ENCODE peak calls at places on chromosomes 3 and 15, in five cellular contexts. One of them, this sample, is unnamed.

GRCh38 chr3:13113346-13114335 is 40.4 kb upstream of the IQSEC1 start:
- DNase-seq in HepG2: no peak
- DNase-seq in K562: no peak
- DNase-seq in tibial nerve: peak
- DNase-seq in A549: no peak
- DNase-seq in this sample: no peak

GRCh38 chr15:51936119-51936478 is 35.5 kb downstream of the LEO1 start:
- DNase-seq in HepG2: no peak
- DNase-seq in K562: no peak
- DNase-seq in tibial nerve: no peak
- DNase-seq in A549: no peak
- DNase-seq in this sample: no peak

GRCh38 chr3:33006571-33007286 is 55.3 kb downstream of the CCR4 start:
- DNase-seq in HepG2: no peak
- DNase-seq in K562: no peak
- DNase-seq in tibial nerve: no peak
- DNase-seq in A549: no peak
- DNase-seq in this sample: no peak

GRCh38 chr3:56894912-56895431 is 93.2 kb upstream of the ARHGEF3 start:
- DNase-seq in HepG2: no peak
- DNase-seq in K562: no peak
- DNase-seq in tibial nerve: no peak
- DNase-seq in A549: no peak
- DNase-seq in this sample: no peak

GRCh38 chr3:185207931-185208746 is 45.7 kb downstream of the EHHADH start:
- DNase-seq in HepG2: no peak
- DNase-seq in K562: no peak
- DNase-seq in tibial nerve: no peak
- DNase-seq in A549: no peak
- DNase-seq in this sample: no peak

GRCh38 chr15:45402955-45403892 is 24.9 kb upstream of the GATM start:
- DNase-seq in HepG2: no peak
- DNase-seq in K562: peak
- DNase-seq in tibial nerve: no peak
- DNase-seq in A549: peak
- DNase-seq in this sample: peak

GRCh38 chr3:165830746-165831145 is 6.5 kb downstream of the BCHE start:
- DNase-seq in HepG2: no peak
- DNase-seq in K562: no peak
- DNase-seq in tibial nerve: no peak
- DNase-seq in A549: no peak
- DNase-seq in this sample: no peak

GRCh38 chr15:57551717-57552677 is 39.7 kb upstream of the MYZAP start:
- DNase-seq in HepG2: peak
- DNase-seq in K562: no peak
- DNase-seq in tibial nerve: no peak
- DNase-seq in A549: peak
- DNase-seq in this sample: peak

GRCh38 chr3:40845447-40845846 is 320.7 kb downstream of the ZNF621 start:
- DNase-seq in HepG2: no peak
- DNase-seq in K562: no peak
- DNase-seq in tibial nerve: no peak
- DNase-seq in A549: no peak
- DNase-seq in this sample: no peak

GRCh38 chr3:141393151-141394076 is 25.1 kb downstream of the ZBTB38 start:
- DNase-seq in HepG2: no peak
- DNase-seq in K562: no peak
- DNase-seq in tibial nerve: no peak
- DNase-seq in A549: no peak
- DNase-seq in this sample: no peak

GRCh38 chr15:76517910-76518309 is 181.3 kb downstream of the ISL2 start:
- DNase-seq in HepG2: no peak
- DNase-seq in K562: no peak
- DNase-seq in tibial nerve: no peak
- DNase-seq in A549: no peak
- DNase-seq in this sample: no peak

GRCh38 chr3:28978092-28978491 is 302.8 kb upstream of the RBMS3 start:
- DNase-seq in HepG2: no peak
- DNase-seq in K562: no peak
- DNase-seq in tibial nerve: no peak
- DNase-seq in A549: no peak
- DNase-seq in this sample: no peak
- H3K27ac ChIP-seq in HepG2: no peak
- H3K27ac ChIP-seq in K562: no peak
- H3K27ac ChIP-seq in tibial nerve: no peak
- H3K27ac ChIP-seq in A549: no peak
- H3K27ac ChIP-seq in this sample: no peak

GRCh38 chr3:30167511-30168135 is 438.8 kb upstream of the TGFBR2 start:
- DNase-seq in HepG2: no peak
- DNase-seq in K562: no peak
- DNase-seq in tibial nerve: no peak
- DNase-seq in A549: no peak
- DNase-seq in this sample: no peak
- TF ChIP-seq EP300 in HepG2: no peak
- TF ChIP-seq EP300 in K562: no peak
- TF ChIP-seq EP300 in tibial nerve: peak
- TF ChIP-seq EP300 in A549: no peak
- TF ChIP-seq EP300 in this sample: no peak

DNA sequence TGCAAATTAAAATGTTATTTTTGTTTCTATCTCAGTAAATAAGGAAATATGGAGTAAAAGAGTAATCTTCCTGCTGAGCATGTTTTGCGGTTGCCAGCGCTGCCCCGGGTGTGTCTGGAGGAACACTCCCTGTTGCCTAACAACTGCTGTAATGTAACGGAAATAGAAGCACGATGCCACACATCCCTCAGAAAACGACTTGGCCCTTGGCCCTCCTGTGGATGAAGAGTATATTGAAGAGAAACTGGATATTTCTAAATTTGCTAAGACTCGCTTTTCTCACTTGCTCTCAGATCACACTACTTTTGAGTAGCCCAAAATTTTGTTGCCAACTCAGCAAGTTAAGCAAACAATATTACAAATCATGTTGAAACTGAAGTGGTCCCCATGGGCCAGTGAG is 18.9 kb downstream of the CX3CR1 start:
- DNase-seq in HepG2: peak
- DNase-seq in K562: peak
- DNase-seq in tibial nerve: peak
- DNase-seq in A549: peak
- DNase-seq in this sample: peak
- TF ChIP-seq CTCF in HepG2: no peak
- TF ChIP-seq CTCF in K562: peak
- TF ChIP-seq CTCF in tibial nerve: peak
- TF ChIP-seq CTCF in A549: peak
- TF ChIP-seq CTCF in this sample: no peak

DNA sequence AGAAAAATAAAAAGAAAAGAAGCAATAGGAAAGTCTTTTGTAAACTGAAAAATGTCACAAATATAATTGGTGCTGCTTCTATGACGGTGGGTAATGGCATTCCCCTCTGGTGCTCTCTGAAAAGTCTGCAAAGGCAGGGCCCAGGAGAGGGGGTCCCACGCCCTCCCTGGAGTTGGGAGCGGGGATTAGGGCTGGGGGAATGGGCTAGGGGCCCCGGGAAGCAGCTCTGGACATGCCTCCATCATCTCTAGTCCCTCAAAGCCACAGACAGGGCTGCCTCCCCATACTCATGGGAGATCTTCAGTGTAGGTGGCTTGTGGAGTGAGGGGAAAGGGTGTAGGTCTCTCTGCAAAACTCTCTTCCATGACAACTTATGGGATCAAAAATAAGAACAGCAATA is 7.8 kb upstream of the RHCG start:
- DNase-seq in HepG2: no peak
- DNase-seq in K562: no peak
- DNase-seq in tibial nerve: no peak
- DNase-seq in A549: no peak
- DNase-seq in this sample: no peak
- H3K27ac ChIP-seq in HepG2: no peak
- H3K27ac ChIP-seq in K562: no peak
- H3K27ac ChIP-seq in tibial nerve: no peak
- H3K27ac ChIP-seq in A549: peak
- H3K27ac ChIP-seq in this sample: no peak

GRCh38 chr15:75109731-75110130 is 86.3 kb downstream of the PPCDC start:
- DNase-seq in HepG2: no peak
- DNase-seq in K562: no peak
- DNase-seq in tibial nerve: no peak
- DNase-seq in A549: no peak
- DNase-seq in this sample: no peak

GRCh38 chr15:75114327-75114726 is 87.4 kb upstream of the C15orf39 start:
- DNase-seq in HepG2: no peak
- DNase-seq in K562: no peak
- DNase-seq in tibial nerve: no peak
- DNase-seq in A549: no peak
- DNase-seq in this sample: no peak

GRCh38 chr15:75112278-75112847 is 89.0 kb downstream of the PPCDC start:
- DNase-seq in HepG2: no peak
- DNase-seq in K562: peak
- DNase-seq in tibial nerve: no peak
- DNase-seq in A549: no peak
- DNase-seq in this sample: no peak

GRCh38 chr15:75114796-75115195 is 86.9 kb upstream of the C15orf39 start:
- DNase-seq in HepG2: no peak
- DNase-seq in K562: no peak
- DNase-seq in tibial nerve: no peak
- DNase-seq in A549: no peak
- DNase-seq in this sample: no peak

DNA sequence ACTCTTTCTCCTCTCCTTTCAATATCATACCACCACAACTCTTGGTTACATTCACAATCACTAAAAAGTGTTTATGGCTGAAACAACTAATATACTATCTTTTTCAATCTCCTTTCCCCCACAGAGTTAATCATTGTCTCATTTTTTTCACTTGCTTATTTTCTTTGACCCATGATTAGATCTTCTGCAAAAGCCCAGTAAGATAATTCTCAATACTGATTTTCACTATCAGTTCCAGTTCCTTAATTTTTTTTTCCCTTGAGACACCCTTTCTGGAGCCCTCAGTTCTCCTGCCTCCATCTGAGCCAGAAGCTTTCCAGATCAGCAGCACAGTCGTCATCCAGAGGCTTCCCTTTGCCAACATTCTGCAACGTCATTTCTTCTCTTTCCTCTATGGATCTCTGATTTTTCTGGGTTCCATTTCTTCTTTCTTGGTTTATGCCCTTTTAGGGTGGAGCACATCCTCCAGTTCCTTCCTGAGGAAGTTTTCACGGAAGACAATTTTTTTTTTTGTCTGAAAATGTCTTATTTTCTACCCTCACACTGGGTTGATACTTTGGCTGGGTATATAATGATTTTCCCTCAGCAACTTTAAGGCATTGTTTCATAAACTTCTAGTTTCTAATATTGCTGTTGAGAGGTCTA is 88.7 kb upstream of the C15orf39 start:
- DNase-seq in HepG2: no peak
- DNase-seq in K562: no peak
- DNase-seq in tibial nerve: no peak
- DNase-seq in A549: no peak
- DNase-seq in this sample: no peak
- TF ChIP-seq EP300 in HepG2: no peak
- TF ChIP-seq EP300 in K562: no peak
- TF ChIP-seq EP300 in tibial nerve: no peak
- TF ChIP-seq EP300 in A549: no peak
- TF ChIP-seq EP300 in this sample: no peak

GRCh38 chr15:41780727-41781126 is 6.4 kb downstream of the MAPKBP1 start:
- DNase-seq in HepG2: no peak
- DNase-seq in K562: no peak
- DNase-seq in tibial nerve: no peak
- DNase-seq in A549: no peak
- DNase-seq in this sample: no peak
- TF ChIP-seq CTCF in HepG2: no peak
- TF ChIP-seq CTCF in K562: no peak
- TF ChIP-seq CTCF in tibial nerve: no peak
- TF ChIP-seq CTCF in A549: no peak
- TF ChIP-seq CTCF in this sample: no peak

GRCh38 chr3:160564205-160564922 is 1.0 kb downstream of the KPNA4 start:
- DNase-seq in HepG2: peak
- DNase-seq in K562: no peak
- DNase-seq in tibial nerve: no peak
- DNase-seq in A549: peak
- DNase-seq in this sample: no peak
- H3K27ac ChIP-seq in HepG2: peak
- H3K27ac ChIP-seq in K562: peak
- H3K27ac ChIP-seq in tibial nerve: peak
- H3K27ac ChIP-seq in A549: peak
- H3K27ac ChIP-seq in this sample: peak

GRCh38 chr3:188080091-188080490 is 73.9 kb upstream of the LPP start:
- DNase-seq in HepG2: no peak
- DNase-seq in K562: no peak
- DNase-seq in tibial nerve: no peak
- DNase-seq in A549: no peak
- DNase-seq in this sample: no peak

GRCh38 chr3:188077160-188077812 is 76.7 kb upstream of the LPP start:
- DNase-seq in HepG2: no peak
- DNase-seq in K562: no peak
- DNase-seq in tibial nerve: peak
- DNase-seq in A549: no peak
- DNase-seq in this sample: no peak

GRCh38 chr3:188071636-188072035 is 82.3 kb upstream of the LPP start:
- DNase-seq in HepG2: no peak
- DNase-seq in K562: no peak
- DNase-seq in tibial nerve: no peak
- DNase-seq in A549: no peak
- DNase-seq in this sample: no peak

GRCh38 chr3:188082040-188082439 is 71.9 kb upstream of the LPP start:
- DNase-seq in HepG2: no peak
- DNase-seq in K562: no peak
- DNase-seq in tibial nerve: no peak
- DNase-seq in A549: no peak
- DNase-seq in this sample: no peak

GRCh38 chr3:188076176-188076575 is 77.8 kb upstream of the LPP start:
- DNase-seq in HepG2: no peak
- DNase-seq in K562: no peak
- DNase-seq in tibial nerve: peak
- DNase-seq in A549: no peak
- DNase-seq in this sample: no peak
- TF ChIP-seq EP300 in HepG2: no peak
- TF ChIP-seq EP300 in K562: no peak
- TF ChIP-seq EP300 in tibial nerve: peak
- TF ChIP-seq EP300 in A549: no peak
- TF ChIP-seq EP300 in this sample: peak

GRCh38 chr15:28086175-28086703 is 12.9 kb downstream of the OCA2 start:
- DNase-seq in HepG2: peak
- DNase-seq in K562: peak
- DNase-seq in tibial nerve: no peak
- DNase-seq in A549: peak
- DNase-seq in this sample: peak
- TF ChIP-seq CTCF in HepG2: peak
- TF ChIP-seq CTCF in K562: peak
- TF ChIP-seq CTCF in tibial nerve: peak
- TF ChIP-seq CTCF in A549: peak
- TF ChIP-seq CTCF in this sample: peak

This sample was measured in stomach.